ENCODE peak calls at places on chromosomes 16 and 17, in seven cellular contexts. M is GM23338, E is HepG2, B is mammary epithelial cell, G is fibroblast of lung, J is GM23248, D is K562. Z is an unnamed sample.

GRCh38 chr17:59846391-59847165 is 46.2 kb downstream of the TUBD1 start:
- DNase-seq in M (peak; percentile 62), E (peak; percentile 99), B (peak; percentile 95), G (peak; percentile 86), J (peak; percentile 84), D (no peak), Z (peak; percentile 76)

GRCh38 chr17:8825802-8826201 is 26.6 kb upstream of the MFSD6L start:
- DNase-seq in M (no peak), E (no peak), B (no peak), G (no peak), J (no peak), D (no peak), Z (no peak)

GRCh38 chr17:51516924-51517323 is 256.6 kb downstream of the UTP18 start:
- DNase-seq in M (no peak), E (peak; percentile 16), B (no peak), G (no peak), J (no peak), D (no peak), Z (no peak)

GRCh38 chr16:14013145-14013570 is 58.0 kb upstream of the MRTFB start:
- DNase-seq in M (no peak), E (no peak), B (no peak), G (no peak), J (no peak), D (no peak), Z (no peak)

GRCh38 chr17:2971851-2972250 is 91.6 kb downstream of the OR1D5 start:
- DNase-seq in M (no peak), E (no peak), B (no peak), G (no peak), J (no peak), D (no peak), Z (no peak)

GRCh38 chr17:41413353-41413752 is 11.0 kb downstream of the KRT37 start:
- DNase-seq in M (peak; percentile 76), E (no peak), B (no peak), G (no peak), J (no peak), D (no peak), Z (no peak)

GRCh38 chr17:8894673-8895578 is 27.5 kb upstream of the PIK3R6 start:
- DNase-seq in M (peak; percentile 79), E (peak; percentile 52), B (peak; percentile 55), G (peak; percentile 73), J (peak; percentile 85), D (peak; percentile 64), Z (peak; percentile 85)

GRCh38 chr17:82876602-82877391 is 37.0 kb upstream of the ZNF750 start:
- DNase-seq in M (peak; percentile 36), E (peak; percentile 65), B (peak; percentile 81), G (peak; percentile 83), J (peak; percentile 93), D (peak; percentile 83), Z (peak; percentile 83)

GRCh38 chr16:47972246-47972985 is 183.4 kb downstream of the ABCC12 start:
- DNase-seq in M (no peak), E (no peak), B (no peak), G (no peak), J (no peak), D (no peak), Z (no peak)

GRCh38 chr16:87824016-87824990 is 45.0 kb downstream of the SLC7A5 start:
- DNase-seq in M (no peak), E (no peak), B (no peak), G (no peak), J (no peak), D (no peak), Z (no peak)

GRCh38 chr17:80063815-80064585 is 27.6 kb downstream of the CCDC40 start:
- DNase-seq in M (no peak), E (peak; percentile 81), B (no peak), G (peak; percentile 87), J (peak; percentile 83), D (peak; percentile 65), Z (peak; percentile 39)

GRCh38 chr17:28735242-28735722 is 6.7 kb downstream of the NEK8 start:
- DNase-seq in M (no peak), E (no peak), B (peak; percentile 60), G (no peak), J (no peak), D (peak; percentile 85), Z (no peak)

GRCh38 chr16:84196727-84197486 is 6.0 kb downstream of the ADAD2 start:
- DNase-seq in M (no peak), E (no peak), B (peak; percentile 80), G (no peak), J (no peak), D (no peak), Z (no peak)

GRCh38 chr16:24988137-24988535 is 27.0 kb downstream of the ARHGAP17 start:
- DNase-seq in M (no peak), E (no peak), B (no peak), G (no peak), J (peak; percentile 62), D (no peak), Z (no peak)

GRCh38 chr16:21277927-21278706 is at the start of gene CRYM:
- DNase-seq in M (peak; percentile 89), E (peak; percentile 35), B (peak; percentile 30), G (peak; percentile 29), J (peak; percentile 68), D (peak; percentile 86), Z (peak; percentile 85)

GRCh38 chr17:27318633-27319032 is 24.7 kb downstream of the WSB1 start:
- DNase-seq in M (no peak), E (no peak), B (no peak), G (no peak), J (no peak), D (no peak), Z (no peak)

GRCh38 chr17:69058165-69058564 is 2.6 kb downstream of the ABCA9 start:
- DNase-seq in M (peak; percentile 62), E (peak; percentile 41), B (no peak), G (no peak), J (peak; percentile 7), D (no peak), Z (no peak)

GRCh38 chr17:78232774-78233173 is 1.3 kb downstream of the TMEM235 start:
- DNase-seq in M (no peak), E (no peak), B (no peak), G (no peak), J (no peak), D (no peak), Z (no peak)
- TF ChIP-seq EZH2 in M (no peak), E (no peak), B (no peak), G (peak; percentile 82), J (no peak), D (no peak), Z (no peak)

GRCh38 chr17:49972486-49973270 is 3.7 kb downstream of the DLX4 start:
- DNase-seq in M (peak; percentile 67), E (no peak), B (no peak), G (no peak), J (peak; percentile 39), D (no peak), Z (no peak)
- TF ChIP-seq EZH2 in M (peak; percentile 97), E (peak; percentile 57), B (peak; percentile 84), G (peak; percentile 98), J (no peak), D (no peak), Z (peak; percentile 82)

GRCh38 chr17:42680331-42680808 is 1.3 kb downstream of the CCR10 start:
- DNase-seq in M (no peak), E (no peak), B (no peak), G (no peak), J (no peak), D (peak; percentile 71), Z (no peak)
- TF ChIP-seq EZH2 in M (no peak), E (no peak), B (no peak), G (no peak), J (no peak), D (no peak), Z (no peak)

GRCh38 chr16:52237823-52238222 is 309.1 kb downstream of the TOX3 start:
- DNase-seq in M (no peak), E (no peak), B (no peak), G (no peak), J (no peak), D (no peak), Z (no peak)
- TF ChIP-seq EZH2 in M (no peak), E (no peak), B (no peak), G (no peak), J (no peak), D (no peak), Z (no peak)

DNA sequence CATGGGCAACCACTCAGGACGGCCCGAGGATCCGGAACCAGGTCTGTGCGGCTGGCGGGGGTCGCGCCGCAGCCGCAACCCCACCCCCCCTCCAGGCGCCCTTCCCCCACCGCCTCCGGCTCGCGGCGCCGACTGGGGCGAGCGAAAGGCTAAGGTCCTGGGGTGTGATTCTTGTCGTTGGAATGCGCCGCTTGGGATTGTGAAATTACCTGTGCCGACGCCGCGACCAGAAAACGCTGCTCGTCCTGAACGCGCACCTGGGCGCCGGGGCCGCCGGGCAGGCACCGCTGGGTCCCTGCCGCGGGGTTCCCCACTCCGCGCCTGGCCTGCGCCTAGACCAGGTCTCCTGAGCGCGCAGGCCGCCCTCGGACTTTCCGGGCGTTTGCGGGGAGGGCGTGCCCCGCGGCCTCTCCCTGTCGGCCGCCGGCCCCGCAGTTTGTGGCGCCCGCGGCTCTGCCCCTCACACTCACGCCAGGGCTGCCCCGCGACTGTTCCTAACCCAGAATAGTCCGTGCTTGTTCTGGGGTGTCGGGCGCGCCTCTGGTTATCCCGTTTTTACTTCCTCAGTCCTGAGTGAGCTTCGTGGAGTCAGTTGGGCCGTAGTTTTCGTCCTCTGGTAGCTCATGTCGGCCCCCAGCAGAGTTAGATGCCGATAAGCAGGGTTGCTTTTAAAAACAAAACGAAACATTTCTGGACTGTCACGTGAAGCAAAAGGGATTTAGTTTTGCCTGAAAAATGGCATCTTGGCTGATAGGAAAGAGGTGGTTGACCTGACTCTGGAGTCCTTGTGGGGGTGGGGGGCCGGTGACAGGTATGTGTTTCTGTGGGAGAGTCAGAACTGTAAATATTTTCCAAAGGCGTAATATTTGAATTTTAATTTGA is 147.3 kb downstream of the SPECC1 start:
- DNase-seq in M (peak; percentile 84), E (peak; percentile 39), B (peak; percentile 86), G (peak; percentile 31), J (peak; percentile 47), D (peak; percentile 51), Z (peak; percentile 85)
- TF ChIP-seq EZH2 in M (no peak), E (peak; percentile 81), B (no peak), G (no peak), J (peak; percentile 26), D (no peak), Z (no peak)

GRCh38 chr16:1101133-1101532 is 5.1 kb upstream of the C1QTNF8 start:
- DNase-seq in M (no peak), E (no peak), B (no peak), G (no peak), J (no peak), D (no peak), Z (no peak)
- TF ChIP-seq EZH2 in M (no peak), E (no peak), B (no peak), G (no peak), J (no peak), D (no peak), Z (no peak)

DNA sequence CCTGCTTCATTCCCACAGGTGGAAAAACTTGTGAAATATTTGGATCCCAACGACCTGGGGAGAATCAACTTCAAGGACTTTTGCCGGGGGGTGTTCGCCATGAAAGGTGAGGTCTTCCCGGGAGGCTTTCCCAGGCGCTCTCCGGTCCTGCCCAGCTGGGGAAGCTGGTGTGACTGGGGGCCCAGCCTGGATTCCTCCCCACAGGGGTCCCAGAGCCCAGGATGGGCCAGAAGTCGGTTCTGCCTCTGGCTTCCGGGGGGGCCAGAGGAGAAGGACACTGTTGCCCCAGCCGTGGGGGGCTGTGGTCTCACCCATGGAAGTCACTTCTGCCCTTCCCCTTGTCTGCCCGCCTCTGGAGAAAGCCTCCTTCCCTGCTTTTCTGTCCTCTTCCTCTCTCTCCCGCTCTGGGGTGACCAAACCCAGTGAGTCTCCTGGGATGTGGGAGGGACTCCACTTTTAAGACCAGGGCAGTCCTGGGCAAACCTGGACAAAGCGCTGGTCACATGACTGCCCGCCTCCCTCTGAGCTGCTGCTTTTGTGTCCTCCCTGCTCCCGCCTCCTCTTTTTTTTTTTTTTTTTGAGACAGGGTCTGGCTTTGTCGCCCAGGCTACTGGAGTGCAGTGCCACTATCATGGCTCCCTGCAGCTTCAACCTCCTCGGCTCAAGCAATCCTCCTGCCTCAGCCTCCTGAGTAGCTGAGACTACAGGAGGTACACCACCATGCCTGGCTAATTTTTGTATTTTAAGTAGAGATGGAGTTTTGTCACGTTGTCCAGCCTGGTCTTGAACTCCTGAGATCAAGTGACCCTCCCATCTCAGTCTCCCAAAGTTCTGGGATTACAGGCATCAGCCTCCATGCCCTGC is 40.6 kb downstream of the RAB11FIP4 start:
- DNase-seq in M (no peak), E (peak; percentile 30), B (no peak), G (no peak), J (no peak), D (no peak), Z (no peak)
- TF ChIP-seq EZH2 in M (no peak), E (no peak), B (no peak), G (no peak), J (no peak), D (no peak), Z (no peak)

Z was measured in hepatocyte.